ENCODE peak calls at places on chromosomes 2 and 18, in seven cellular contexts. A is body of pancreas, H is HepG2, V is sigmoid colon, I is K562, D is breast epithelium, C is Peyer's patch. F is an unnamed sample.

GRCh38 chr2:138020432-138020831 is 56.2 kb downstream of the HNMT start:
- DNase-seq in A (no peak), H (no peak), V (no peak), I (no peak), D (no peak), C (no peak), F (no peak)

GRCh38 chr2:109511168-109511567 is 102.6 kb downstream of the SEPTIN10 start:
- DNase-seq in A (no peak), H (no peak), V (no peak), I (no peak), D (no peak), C (no peak), F (no peak)

GRCh38 chr2:207156451-207157161 is 9.1 kb downstream of the KLF7 start:
- DNase-seq in A (no peak), H (peak; percentile 61), V (no peak), I (no peak), D (no peak), C (no peak), F (no peak)

GRCh38 chr2:62118160-62118559 is 77.8 kb upstream of the B3GNT2 start:
- DNase-seq in A (no peak), H (no peak), V (no peak), I (no peak), D (no peak), C (no peak), F (no peak)

GRCh38 chr2:10658041-10658913 is 31.5 kb downstream of the NOL10 start:
- DNase-seq in A (no peak), H (no peak), V (no peak), I (no peak), D (no peak), C (no peak), F (no peak)

GRCh38 chr18:50133526-50133925 is 61.4 kb downstream of the MYO5B start:
- DNase-seq in A (no peak), H (no peak), V (no peak), I (no peak), D (no peak), C (no peak), F (no peak)

GRCh38 chr2:240426797-240427721 is 8.4 kb upstream of the GPC1 start:
- DNase-seq in A (peak; percentile 54), H (no peak), V (peak; percentile 45), I (peak; percentile 26), D (no peak), C (no peak), F (no peak)

GRCh38 chr2:8564475-8564874 is 117.4 kb upstream of the ID2 start:
- DNase-seq in A (no peak), H (no peak), V (peak; percentile 30), I (no peak), D (no peak), C (peak; percentile 31), F (no peak)

GRCh38 chr2:96116879-96117533 is 635 bp upstream of the ADRA2B start:
- DNase-seq in A (peak; percentile 57), H (no peak), V (no peak), I (peak; percentile 93), D (no peak), C (peak; percentile 70), F (peak; percentile 62)
- H3K4me3 ChIP-seq in A (peak overlapping the region; percentile 54), H (peak overlapping the region; percentile 76), V (peak overlapping the region; percentile 59), I (peak overlapping the region; percentile 46), D (peak overlapping the region; percentile 49), C (peak overlapping the region; percentile 80), F (peak overlapping the region; percentile 38)

GRCh38 chr18:5649439-5649838 is 105.6 kb upstream of the EPB41L3 start:
- DNase-seq in A (no peak), H (no peak), V (no peak), I (no peak), D (no peak), C (no peak), F (no peak)
- H3K27ac ChIP-seq in A (no peak overlapping the region), H (no peak overlapping the region), V (no peak overlapping the region), I (no peak overlapping the region), D (no peak overlapping the region), C (no peak overlapping the region), F (no peak overlapping the region)

GRCh38 chr2:145352499-145352898 is 832.6 kb upstream of the ZEB2 start:
- DNase-seq in A (no peak), H (no peak), V (no peak), I (no peak), D (no peak), C (no peak), F (no peak)
- TF ChIP-seq POLR2A in A (no peak), H (no peak), V (no peak), I (no peak), D (no peak), C (no peak), F (no peak)

GRCh38 chr2:54635554-54636152 is 87.8 kb upstream of the EML6 start:
- DNase-seq in A (no peak), H (no peak), V (no peak), I (no peak), D (no peak), C (no peak), F (no peak)
- H3K4me3 ChIP-seq in A (no peak overlapping the region), H (no peak overlapping the region), V (no peak overlapping the region), I (no peak overlapping the region), D (no peak overlapping the region), C (no peak overlapping the region), F (no peak overlapping the region)

GRCh38 chr2:235979753-235980459 is 188.3 kb downstream of the GBX2 start:
- DNase-seq in A (no peak), H (no peak), V (no peak), I (no peak), D (no peak), C (no peak), F (no peak)
- H3K27ac ChIP-seq in A (no peak overlapping the region), H (no peak overlapping the region), V (no peak overlapping the region), I (no peak overlapping the region), D (no peak overlapping the region), C (no peak overlapping the region), F (no peak overlapping the region)

DNA sequence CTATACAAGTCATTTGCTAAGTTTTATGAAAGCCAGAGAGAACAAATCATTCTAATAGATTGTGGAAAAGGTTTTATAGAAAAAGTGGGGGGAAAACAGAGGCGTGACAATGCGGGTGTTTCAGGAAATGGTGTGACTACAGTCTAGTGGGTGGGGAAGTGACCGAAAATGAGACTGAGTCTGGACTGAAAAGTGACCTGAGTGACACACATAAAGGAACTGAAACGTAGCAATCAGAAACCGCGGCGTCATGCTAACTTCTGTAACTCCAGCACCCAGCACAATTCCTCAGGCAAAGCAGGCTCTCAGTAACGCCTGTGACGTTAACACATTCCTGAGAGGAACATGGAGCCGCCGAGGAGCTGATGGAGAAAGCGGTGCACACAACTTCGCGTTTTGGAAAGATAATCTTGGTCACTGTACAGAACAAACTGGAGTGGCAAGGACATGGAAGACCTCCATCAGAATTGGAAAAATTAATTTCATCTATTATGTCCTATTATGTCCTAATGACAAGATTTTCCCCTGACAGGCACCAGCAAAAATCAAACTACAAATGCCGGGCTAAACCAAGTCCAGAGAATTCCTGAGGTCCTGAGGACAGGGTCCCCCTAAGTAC is 1.4 kb upstream of the CD226 start:
- DNase-seq in A (no peak), H (no peak), V (peak; percentile 65), I (no peak), D (no peak), C (peak; percentile 69), F (peak; percentile 62)
- TF ChIP-seq POLR2A in A (no peak), H (no peak), V (no peak), I (no peak), D (no peak), C (no peak), F (no peak)

DNA sequence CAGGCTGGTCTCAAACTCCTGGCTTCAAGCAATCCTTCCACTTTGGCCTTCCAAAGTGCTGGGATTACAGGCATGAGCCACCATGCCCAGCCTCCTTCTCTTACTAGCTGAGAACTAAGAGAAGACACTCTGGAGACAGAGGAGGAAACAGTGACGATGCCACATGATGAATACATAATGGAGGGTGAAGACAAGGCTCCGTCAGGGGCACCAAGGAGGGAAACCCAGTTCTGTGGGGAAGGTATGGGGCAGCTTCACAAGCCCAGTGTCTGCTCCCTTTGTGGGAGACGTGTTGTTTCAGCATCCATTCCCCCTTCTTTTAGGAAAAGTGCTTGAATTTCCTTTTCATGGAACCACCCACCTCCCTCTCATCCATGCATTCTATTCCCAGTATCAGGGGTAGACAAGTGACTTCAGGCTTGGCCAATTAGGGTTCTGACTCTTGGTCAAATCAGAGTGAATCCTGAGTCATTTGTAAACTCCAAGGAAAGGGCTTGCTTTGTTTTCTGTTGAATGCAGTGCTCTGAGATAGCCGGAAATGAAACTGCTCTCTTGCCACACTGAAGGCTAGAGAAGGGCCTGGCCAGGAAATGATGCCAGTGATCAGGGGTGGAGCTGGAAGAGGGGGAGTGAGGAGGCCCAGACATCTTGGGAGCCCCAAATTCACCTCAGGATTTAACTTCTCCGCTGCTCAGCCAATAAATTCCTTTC is 23.7 kb downstream of the TMEM127 start:
- DNase-seq in A (no peak), H (no peak), V (peak; percentile 76), I (no peak), D (no peak), C (peak; percentile 79), F (peak; percentile 58)
- H3K4me3 ChIP-seq in A (no peak overlapping the region), H (no peak overlapping the region), V (no peak overlapping the region), I (no peak overlapping the region), D (no peak overlapping the region), C (no peak overlapping the region), F (no peak overlapping the region)

GRCh38 chr18:36692331-36692730 is 136.5 kb downstream of the TPGS2 start:
- DNase-seq in A (no peak), H (no peak), V (no peak), I (no peak), D (no peak), C (no peak), F (no peak)
- H3K27ac ChIP-seq in A (no peak overlapping the region), H (no peak overlapping the region), V (peak overlapping the region; percentile 78), I (no peak overlapping the region), D (no peak overlapping the region), C (no peak overlapping the region), F (peak overlapping the region; percentile 82)